ENCODE peak calls at places on chromosomes 5 and 9, in seven cellular contexts. W, R, H, B, Q, C and V are unnamed samples.

GRCh38 chr5:143213851-143214363 is 189.6 kb downstream of the NR3C1 start:
- DNase-seq in W (no peak), R (no peak), H (peak; percentile 66), B (no peak), Q (no peak), C (no peak), V (peak; percentile 63)

GRCh38 chr9:128266868-128267590 is 8.8 kb downstream of the GOLGA2 start:
- DNase-seq in W (no peak), R (no peak), H (no peak), B (no peak), Q (no peak), C (no peak), V (no peak)

GRCh38 chr5:17261075-17261474 is 43.6 kb downstream of the BASP1 start:
- DNase-seq in W (no peak), R (no peak), H (no peak), B (no peak), Q (no peak), C (no peak), V (no peak)

GRCh38 chr5:99019812-99020697 is 91.2 kb upstream of the CHD1 start:
- DNase-seq in W (peak; percentile 39), R (no peak), H (no peak), B (peak; percentile 63), Q (no peak), C (no peak), V (no peak)

GRCh38 chr5:97425511-97425910 is 242.5 kb upstream of the RIOK2 start:
- DNase-seq in W (no peak), R (no peak), H (no peak), B (peak; percentile 37), Q (peak; percentile 53), C (no peak), V (no peak)

GRCh38 chr9:132802121-132802795 is 75.8 kb downstream of the AK8 start:
- DNase-seq in W (no peak), R (no peak), H (no peak), B (no peak), Q (peak; percentile 24), C (no peak), V (no peak)

GRCh38 chr9:128540630-128541355 is 11.6 kb upstream of the SPTAN1 start:
- DNase-seq in W (no peak), R (no peak), H (no peak), B (no peak), Q (no peak), C (no peak), V (no peak)

GRCh38 chr5:141787376-141787775 is 90.8 kb downstream of the PCDH1 start:
- DNase-seq in W (no peak), R (no peak), H (no peak), B (no peak), Q (no peak), C (no peak), V (no peak)

GRCh38 chr5:56110646-56111403 is 116.1 kb upstream of the IL6ST start:
- DNase-seq in W (no peak), R (no peak), H (no peak), B (peak; percentile 18), Q (no peak), C (no peak), V (no peak)

GRCh38 chr5:172918421-172919371 is 40.5 kb upstream of the RPL26L1 start:
- DNase-seq in W (no peak), R (no peak), H (no peak), B (no peak), Q (no peak), C (no peak), V (no peak)

GRCh38 chr5:141672856-141673813 is 8.9 kb downstream of the ARAP3 start:
- DNase-seq in W (no peak), R (no peak), H (no peak), B (no peak), Q (peak; percentile 69), C (no peak), V (no peak)

GRCh38 chr5:90134892-90135291 is 274.7 kb downstream of the CETN3 start:
- DNase-seq in W (peak; percentile 36), R (peak; percentile 85), H (no peak), B (peak; percentile 91), Q (no peak), C (no peak), V (no peak)

GRCh38 chr5:31113666-31114065 is 79.8 kb upstream of the CDH6 start:
- DNase-seq in W (no peak), R (no peak), H (no peak), B (no peak), Q (no peak), C (no peak), V (no peak)

GRCh38 chr5:111063709-111064322 is 7.7 kb upstream of the TSLP start:
- DNase-seq in W (no peak), R (no peak), H (peak; percentile 45), B (no peak), Q (no peak), C (peak; percentile 31), V (peak; percentile 38)

GRCh38 chr9:96080364-96080763 is 204.9 kb downstream of the ERCC6L2 start:
- DNase-seq in W (no peak), R (no peak), H (no peak), B (no peak), Q (no peak), C (no peak), V (no peak)

GRCh38 chr5:95761771-95762680 is 30.9 kb downstream of the RHOBTB3 start:
- DNase-seq in W (peak; percentile 68), R (no peak), H (no peak), B (peak; percentile 70), Q (no peak), C (peak; percentile 57), V (no peak)

GRCh38 chr9:99078731-99079130 is 26.2 kb upstream of the TGFBR1 start:
- DNase-seq in W (no peak), R (no peak), H (no peak), B (no peak), Q (no peak), C (no peak), V (no peak)

GRCh38 chr5:93805616-93806393 is 64.4 kb upstream of the POU5F2 start:
- DNase-seq in W (no peak), R (no peak), H (no peak), B (no peak), Q (no peak), C (no peak), V (no peak)

DNA sequence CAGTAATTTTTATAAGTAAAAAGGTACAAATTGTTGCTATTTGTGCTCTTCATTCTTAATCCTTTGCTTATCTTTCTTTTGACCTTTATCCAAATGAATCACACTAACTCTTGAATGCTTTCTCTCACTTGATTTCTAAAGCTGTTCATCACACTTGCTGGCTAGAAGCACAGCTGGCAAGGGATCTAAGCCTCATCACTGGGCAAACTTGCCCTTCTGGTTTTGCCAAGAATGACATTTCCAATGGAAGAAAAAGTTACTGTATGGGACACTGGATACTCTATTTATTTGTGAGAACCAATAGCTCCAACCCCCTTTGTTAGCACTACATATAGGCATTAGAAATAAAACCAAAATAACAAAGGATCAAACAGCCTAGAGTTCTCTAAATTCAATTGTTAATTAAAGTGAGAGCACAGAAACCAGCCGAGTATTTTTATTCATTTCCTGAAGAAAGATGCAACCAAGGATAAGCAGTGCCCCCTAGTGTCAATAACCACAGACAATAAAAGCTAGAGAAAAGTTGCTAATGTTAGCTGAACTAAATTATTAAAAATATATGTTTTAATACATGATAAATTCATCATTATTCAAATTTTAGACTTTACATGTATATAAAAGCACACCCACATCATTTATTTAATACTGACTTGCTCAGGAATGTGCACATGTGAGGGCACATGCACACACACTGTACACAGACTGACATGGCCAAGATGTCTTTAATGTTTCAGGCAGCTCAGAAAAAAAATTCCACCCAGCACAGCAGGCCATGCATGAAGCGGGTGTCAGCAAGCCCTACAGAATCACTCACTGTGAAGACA is 59.8 kb upstream of the POU5F2 start:
- DNase-seq in W (no peak), R (peak; percentile 54), H (peak; percentile 67), B (peak; percentile 58), Q (peak; percentile 83), C (peak; percentile 26), V (peak; percentile 10)
- TF ChIP-seq CTCF in W (peak; percentile 67), R (peak; percentile 58), H (peak; percentile 46), B (peak; percentile 54), Q (peak; percentile 87), C (peak; percentile 79), V (peak; percentile 52)

GRCh38 chr5:149151717-149152116 is 10.4 kb downstream of the ABLIM3 start:
- DNase-seq in W (no peak), R (no peak), H (peak; percentile 15), B (no peak), Q (peak; percentile 39), C (no peak), V (no peak)
- TF ChIP-seq CTCF in W (peak; percentile 45), R (no peak), H (peak; percentile 26), B (peak; percentile 56), Q (peak; percentile 66), C (peak; percentile 50), V (no peak)

GRCh38 chr5:119945696-119946095 is 316.3 kb downstream of the FAM170A start:
- DNase-seq in W (no peak), R (no peak), H (no peak), B (no peak), Q (no peak), C (no peak), V (no peak)

DNA sequence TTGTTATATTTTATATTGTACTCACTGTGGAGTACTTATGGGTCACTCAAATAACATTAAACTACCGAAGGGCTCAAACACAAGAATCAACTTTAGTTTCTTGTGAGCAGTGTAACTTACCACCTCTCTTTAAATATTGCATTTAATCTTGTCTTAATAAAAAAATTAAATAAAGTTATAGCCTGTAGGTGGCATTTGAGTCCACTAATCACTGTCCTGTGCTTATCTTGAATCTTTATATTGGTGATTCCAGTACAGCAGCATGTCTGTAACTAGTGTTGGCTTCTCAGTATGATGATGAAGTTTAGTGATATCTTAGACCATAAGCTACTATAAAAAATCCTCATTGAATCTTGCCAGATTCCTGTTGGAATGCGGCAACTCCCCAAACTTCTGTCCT is 313.8 kb downstream of the FAM170A start:
- DNase-seq in W (no peak), R (no peak), H (no peak), B (peak; percentile 9), Q (no peak), C (no peak), V (no peak)
- TF ChIP-seq CTCF in W (peak; percentile 35), R (peak; percentile 31), H (no peak), B (no peak), Q (no peak), C (peak; percentile 56), V (no peak)

GRCh38 chr9:37395229-37395628 is 27.3 kb upstream of the GRHPR start:
- DNase-seq in W (no peak), R (no peak), H (no peak), B (no peak), Q (no peak), C (no peak), V (no peak)

GRCh38 chr9:37398464-37399025 is 24.0 kb upstream of the GRHPR start:
- DNase-seq in W (no peak), R (no peak), H (no peak), B (no peak), Q (no peak), C (no peak), V (no peak)

GRCh38 chr9:37399336-37399735 is 23.2 kb upstream of the GRHPR start:
- DNase-seq in W (no peak), R (no peak), H (no peak), B (no peak), Q (no peak), C (no peak), V (no peak)

GRCh38 chr9:37392272-37392671 is 30.2 kb upstream of the GRHPR start:
- DNase-seq in W (no peak), R (no peak), H (no peak), B (no peak), Q (peak; percentile 43), C (no peak), V (no peak)

DNA sequence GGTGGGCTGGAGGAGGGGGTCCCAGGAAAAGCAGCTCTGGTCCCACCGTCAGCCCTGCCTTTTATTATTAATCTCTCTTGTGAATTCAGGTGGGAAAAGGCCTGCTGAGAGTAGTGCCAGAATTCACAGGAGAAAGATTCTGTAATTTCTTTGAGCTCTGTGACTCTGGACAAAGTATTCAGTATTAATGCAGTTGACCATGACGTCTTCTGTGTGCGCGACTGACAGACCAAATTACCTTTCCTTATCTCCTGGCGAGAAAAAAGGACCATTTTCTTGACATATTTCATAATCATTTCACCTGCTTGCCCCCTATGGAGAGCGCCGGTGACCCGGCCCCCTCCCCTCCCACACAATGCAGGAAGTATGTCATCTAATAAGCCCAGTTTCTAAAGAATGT is 26.8 kb upstream of the GRHPR start:
- DNase-seq in W (no peak), R (no peak), H (no peak), B (no peak), Q (no peak), C (no peak), V (no peak)
- TF ChIP-seq CTCF in W (no peak), R (no peak), H (no peak), B (no peak), Q (no peak), C (no peak), V (no peak)